ENCODE peak calls at places on chromosome 7, in nine cellular contexts. L is SK-N-SH, V is K562, T is GM12878, O is GM23338, M is HepG2, F is HCT116, Z is A549, H is Panc1. G is an unnamed sample.

GRCh38 chr7:34131371-34131770 is 226.0 kb downstream of the BMPER start:
- DNase-seq in L (no peak), V (no peak), T (no peak), O (no peak), M (no peak), F (no peak), Z (no peak), H (no peak), G (no peak)

GRCh38 chr7:20388064-20388463 is 57.4 kb downstream of the ITGB8 start:
- DNase-seq in L (no peak), V (no peak), T (no peak), O (no peak), M (no peak), F (no peak), Z (no peak), H (no peak), G (no peak)

GRCh38 chr7:43112088-43112940 is at the start of gene HECW1:
- DNase-seq in L (no peak), V (no peak), T (no peak), O (peak), M (no peak), F (no peak), Z (no peak), H (no peak), G (no peak)

GRCh38 chr7:22885824-22886255 is 63.2 kb upstream of the TOMM7 start:
- DNase-seq in L (no peak), V (no peak), T (peak), O (no peak), M (no peak), F (no peak), Z (no peak), H (no peak), G (peak)

GRCh38 chr7:953547-954327 is 743 bp downstream of the ADAP1 start:
- DNase-seq in L (peak), V (no peak), T (no peak), O (peak), M (peak), F (no peak), Z (peak), H (no peak), G (no peak)

GRCh38 chr7:665751-666453 is 60.6 kb upstream of the DNAAF5 start:
- DNase-seq in L (peak), V (no peak), T (no peak), O (peak), M (no peak), F (no peak), Z (no peak), H (no peak), G (no peak)

GRCh38 chr7:1825877-1826741 is 156.0 kb downstream of the ELFN1 start:
- DNase-seq in L (no peak), V (no peak), T (no peak), O (no peak), M (no peak), F (no peak), Z (no peak), H (no peak), G (no peak)

GRCh38 chr7:5431485-5432118 is 8.0 kb upstream of the TNRC18 start:
- DNase-seq in L (no peak), V (no peak), T (no peak), O (no peak), M (no peak), F (no peak), Z (no peak), H (no peak), G (no peak)

GRCh38 chr7:46369933-46370654 is 449.0 kb upstream of the IGFBP3 start:
- DNase-seq in L (no peak), V (no peak), T (no peak), O (no peak), M (no peak), F (peak), Z (no peak), H (no peak), G (no peak)

GRCh38 chr7:141945356-141945755 is 1.4 kb downstream of the CLEC5A start:
- DNase-seq in L (no peak), V (no peak), T (no peak), O (no peak), M (no peak), F (no peak), Z (no peak), H (no peak), G (peak)

GRCh38 chr7:98119257-98119918 is 12.7 kb downstream of the LMTK2 start:
- DNase-seq in L (no peak), V (no peak), T (no peak), O (no peak), M (peak), F (no peak), Z (peak), H (no peak), G (no peak)

GRCh38 chr7:142787783-142788182 is 17.0 kb downstream of the PRSS2 start:
- DNase-seq in L (no peak), V (no peak), T (no peak), O (no peak), M (no peak), F (no peak), Z (no peak), H (no peak), G (no peak)

GRCh38 chr7:116138202-116138801 is 72.0 kb upstream of the TES start:
- DNase-seq in L (peak), V (peak), T (no peak), O (peak), M (peak), F (peak), Z (peak), H (peak), G (peak)

GRCh38 chr7:19307554-19307953 is 162.3 kb upstream of the FERD3L start:
- DNase-seq in L (no peak), V (no peak), T (no peak), O (no peak), M (no peak), F (no peak), Z (no peak), H (no peak), G (no peak)

GRCh38 chr7:80711521-80711920 is 73.1 kb downstream of the CD36 start:
- DNase-seq in L (no peak), V (no peak), T (no peak), O (no peak), M (no peak), F (no peak), Z (no peak), H (no peak), G (no peak)

GRCh38 chr7:149871576-149871975 is 2.2 kb upstream of the ATP6V0E2 start:
- DNase-seq in L (no peak), V (no peak), T (no peak), O (no peak), M (no peak), F (no peak), Z (no peak), H (no peak), G (no peak)

GRCh38 chr7:84105582-84105981 is 89.0 kb downstream of the SEMA3A start:
- DNase-seq in L (no peak), V (no peak), T (no peak), O (no peak), M (no peak), F (no peak), Z (no peak), H (no peak), G (no peak)

GRCh38 chr7:143407296-143408246 is 1.1 kb downstream of the EPHA1 start:
- DNase-seq in L (no peak), V (peak), T (no peak), O (no peak), M (no peak), F (no peak), Z (no peak), H (no peak), G (no peak)

GRCh38 chr7:20408467-20408826 is 77.7 kb downstream of the ITGB8 start:
- DNase-seq in L (no peak), V (no peak), T (no peak), O (no peak), M (no peak), F (no peak), Z (no peak), H (no peak), G (no peak)

GRCh38 chr7:92955081-92955480 is 118.7 kb upstream of the CDK6 start:
- DNase-seq in L (no peak), V (no peak), T (no peak), O (no peak), M (no peak), F (no peak), Z (no peak), H (no peak), G (no peak)

GRCh38 chr7:70376561-70377031 is 755.3 kb upstream of the GALNT17 start:
- DNase-seq in L (peak), V (no peak), T (no peak), O (no peak), M (no peak), F (no peak), Z (no peak), H (no peak), G (no peak)

GRCh38 chr7:91031757-91032156 is 232.5 kb upstream of the FZD1 start:
- DNase-seq in L (no peak), V (no peak), T (no peak), O (peak), M (no peak), F (no peak), Z (no peak), H (no peak), G (no peak)

GRCh38 chr7:75694636-75695035 is 44.1 kb downstream of the HIP1 start:
- DNase-seq in L (no peak), V (peak), T (no peak), O (no peak), M (no peak), F (no peak), Z (no peak), H (no peak), G (no peak)

GRCh38 chr7:19508124-19508523 is 200.7 kb downstream of the POLR1F start:
- DNase-seq in L (no peak), V (no peak), T (no peak), O (no peak), M (no peak), F (no peak), Z (no peak), H (no peak), G (no peak)

GRCh38 chr7:5494683-5495561 is 71.3 kb upstream of the TNRC18 start:
- DNase-seq in L (peak), V (peak), T (no peak), O (peak), M (peak), F (peak), Z (peak), H (no peak), G (peak)

GRCh38 chr7:143906895-143907294 is 4.9 kb upstream of the TCAF1 start:
- DNase-seq in L (no peak), V (no peak), T (no peak), O (peak), M (peak), F (no peak), Z (no peak), H (no peak), G (no peak)

GRCh38 chr7:80622531-80622930 is 15.9 kb upstream of the CD36 start:
- DNase-seq in L (no peak), V (no peak), T (no peak), O (no peak), M (no peak), F (no peak), Z (no peak), H (no peak), G (no peak)

GRCh38 chr7:6252748-6253147 is 19.7 kb downstream of the CYTH3 start:
- DNase-seq in L (no peak), V (no peak), T (no peak), O (no peak), M (no peak), F (no peak), Z (no peak), H (no peak), G (no peak)

GRCh38 chr7:97024209-97025129 is at the start of gene DLX5:
- DNase-seq in L (peak), V (no peak), T (no peak), O (peak), M (peak), F (no peak), Z (no peak), H (no peak), G (no peak)

GRCh38 chr7:30159698-30160143 is 24.9 kb downstream of the MTURN start:
- DNase-seq in L (peak), V (peak), T (no peak), O (peak), M (peak), F (no peak), Z (no peak), H (no peak), G (peak)

GRCh38 chr7:87105401-87105800 is 45.9 kb upstream of the ELAPOR2 start:
- DNase-seq in L (no peak), V (no peak), T (no peak), O (no peak), M (no peak), F (no peak), Z (no peak), H (no peak), G (no peak)

GRCh38 chr7:80273327-80273726 is 138.7 kb downstream of the GNAI1 start:
- DNase-seq in L (no peak), V (no peak), T (no peak), O (no peak), M (no peak), F (no peak), Z (no peak), H (no peak), G (no peak)

GRCh38 chr7:67788689-67789088 is 792.1 kb downstream of the TYW1 start:
- DNase-seq in L (peak), V (peak), T (no peak), O (no peak), M (no peak), F (no peak), Z (no peak), H (no peak), G (no peak)

GRCh38 chr7:53794816-53795215 is 747.4 kb upstream of the VSTM2A start:
- DNase-seq in L (no peak), V (no peak), T (no peak), O (no peak), M (no peak), F (no peak), Z (no peak), H (no peak), G (no peak)

GRCh38 chr7:99617187-99617781 is 538 bp downstream of the ZSCAN25 start:
- DNase-seq in L (no peak), V (no peak), T (no peak), O (no peak), M (no peak), F (no peak), Z (peak), H (no peak), G (no peak)

DNA sequence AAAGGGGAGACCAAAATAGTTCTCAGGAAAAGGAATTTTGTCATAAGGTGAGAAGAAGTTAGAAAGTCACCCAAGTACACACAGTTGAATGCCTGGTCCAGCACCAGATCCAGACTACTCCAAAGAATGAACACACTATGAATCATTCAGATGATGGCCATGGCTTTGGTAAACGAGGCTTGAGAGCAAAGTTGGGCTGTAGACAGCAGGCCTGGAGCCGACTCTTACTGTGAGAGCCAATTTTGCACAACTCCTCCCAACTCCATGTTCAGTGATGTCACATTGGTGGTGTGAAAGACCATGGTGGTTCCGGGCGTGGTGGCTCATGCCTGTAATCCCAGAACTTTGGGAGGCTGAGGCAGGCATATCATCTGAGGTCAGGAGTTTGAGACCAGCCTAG is 131.6 kb downstream of the PKD1L1 start:
- DNase-seq in L (no peak), V (no peak), T (no peak), O (no peak), M (peak), F (no peak), Z (no peak), H (no peak), G (no peak)
- TF ChIP-seq REST in L (no peak), V (no peak), T (no peak), O (no peak), M (no peak), F (no peak), Z (no peak), H (no peak), G (no peak)

GRCh38 chr7:155850730-155851678 is 38.7 kb upstream of the SHH start:
- DNase-seq in L (no peak), V (no peak), T (no peak), O (no peak), M (no peak), F (no peak), Z (no peak), H (no peak), G (no peak)
- TF ChIP-seq REST in L (no peak), V (no peak), T (no peak), O (no peak), M (no peak), F (no peak), Z (no peak), H (no peak), G (no peak)

GRCh38 chr7:123901111-123901510 is 23.9 kb upstream of the SPAM1 start:
- DNase-seq in L (no peak), V (no peak), T (no peak), O (no peak), M (no peak), F (no peak), Z (no peak), H (no peak), G (no peak)
- TF ChIP-seq REST in L (no peak), V (no peak), T (no peak), O (no peak), M (no peak), F (no peak), Z (no peak), H (no peak), G (no peak)

GRCh38 chr7:65238785-65239184 is 134.9 kb upstream of the ZNF92 start:
- DNase-seq in L (peak), V (no peak), T (no peak), O (peak), M (no peak), F (no peak), Z (no peak), H (no peak), G (no peak)
- TF ChIP-seq REST in L (no peak), V (no peak), T (no peak), O (no peak), M (no peak), F (no peak), Z (no peak), H (no peak), G (no peak)

GRCh38 chr7:134464496-134464895 is 5.6 kb upstream of the AKR1B1 start:
- DNase-seq in L (no peak), V (no peak), T (no peak), O (no peak), M (no peak), F (no peak), Z (no peak), H (no peak), G (no peak)

GRCh38 chr7:134460000-134460399 is 1.1 kb upstream of the AKR1B1 start:
- DNase-seq in L (no peak), V (no peak), T (no peak), O (no peak), M (no peak), F (no peak), Z (peak), H (no peak), G (no peak)

GRCh38 chr7:134461921-134462320 is 3.0 kb upstream of the AKR1B1 start:
- DNase-seq in L (no peak), V (no peak), T (no peak), O (no peak), M (no peak), F (no peak), Z (no peak), H (no peak), G (no peak)

GRCh38 chr7:134463751-134464150 is 4.9 kb upstream of the AKR1B1 start:
- DNase-seq in L (no peak), V (no peak), T (no peak), O (no peak), M (no peak), F (no peak), Z (no peak), H (no peak), G (no peak)

GRCh38 chr7:134462337-134462925 is 3.5 kb upstream of the AKR1B1 start:
- DNase-seq in L (no peak), V (no peak), T (no peak), O (no peak), M (peak), F (no peak), Z (peak), H (no peak), G (no peak)
- TF ChIP-seq REST in L (no peak), V (no peak), T (no peak), O (no peak), M (no peak), F (no peak), Z (no peak), H (no peak), G (no peak)

DNA sequence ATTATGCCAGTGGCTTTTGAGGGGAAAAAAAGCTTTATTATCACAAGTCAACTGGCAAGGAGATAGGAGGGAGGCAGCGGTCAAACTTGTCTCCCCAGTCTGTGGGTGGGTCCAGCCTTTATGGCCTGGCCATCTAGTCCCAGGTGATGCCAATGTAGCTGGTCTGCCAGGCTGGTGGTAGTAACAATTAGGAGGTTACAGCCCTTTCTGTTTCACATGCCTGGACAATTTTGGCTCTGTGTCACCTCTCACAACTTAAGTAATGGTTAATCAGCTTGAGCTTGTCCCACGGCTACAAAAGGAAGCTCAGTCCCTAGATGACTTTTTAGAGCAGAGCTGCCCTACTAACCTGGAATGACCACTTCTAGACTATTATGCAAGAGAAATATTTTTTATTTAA is 8.2 kb upstream of the FMC1 start:
- DNase-seq in L (no peak), V (no peak), T (no peak), O (no peak), M (no peak), F (no peak), Z (no peak), H (no peak), G (no peak)
- TF ChIP-seq REST in L (no peak), V (no peak), T (no peak), O (no peak), M (no peak), F (no peak), Z (no peak), H (no peak), G (no peak)

DNA sequence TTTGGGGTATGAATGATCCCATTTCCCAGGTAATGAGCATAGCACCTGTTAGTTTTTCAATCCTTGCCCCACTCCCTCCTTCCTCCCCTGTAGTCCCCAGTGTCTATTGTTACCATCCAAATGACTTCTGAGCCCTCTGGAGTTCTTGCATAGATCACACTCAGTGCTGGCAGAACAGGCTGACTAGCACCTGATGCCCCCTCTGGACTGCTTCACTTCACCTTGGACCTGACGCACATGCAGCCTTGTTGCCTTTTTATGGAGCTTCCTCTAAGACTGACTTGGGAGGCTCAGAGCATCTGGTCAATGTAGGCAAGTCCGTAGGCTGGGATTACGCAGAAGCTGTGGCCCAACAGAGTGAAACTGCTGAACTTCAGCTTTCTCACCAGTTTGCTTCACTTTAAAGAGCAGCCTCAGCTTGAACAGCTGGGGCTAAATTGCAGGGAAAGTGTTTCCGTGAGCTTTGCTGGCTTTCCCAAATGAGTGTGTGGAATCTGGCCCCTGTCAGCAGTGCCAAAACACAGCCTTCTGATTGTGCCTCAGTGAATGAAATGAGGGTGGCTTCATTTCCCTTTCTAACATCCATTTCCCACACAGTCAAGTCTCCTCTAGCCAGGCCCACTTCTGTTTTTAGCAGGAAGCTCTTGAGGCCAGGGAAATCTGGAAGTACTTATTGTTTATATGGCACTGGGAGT is 48.5 kb downstream of the NXPH1 start:
- DNase-seq in L (no peak), V (no peak), T (no peak), O (peak), M (no peak), F (no peak), Z (no peak), H (no peak), G (no peak)
- TF ChIP-seq REST in L (no peak), V (no peak), T (no peak), O (no peak), M (no peak), F (no peak), Z (no peak), H (no peak), G (no peak)

DNA sequence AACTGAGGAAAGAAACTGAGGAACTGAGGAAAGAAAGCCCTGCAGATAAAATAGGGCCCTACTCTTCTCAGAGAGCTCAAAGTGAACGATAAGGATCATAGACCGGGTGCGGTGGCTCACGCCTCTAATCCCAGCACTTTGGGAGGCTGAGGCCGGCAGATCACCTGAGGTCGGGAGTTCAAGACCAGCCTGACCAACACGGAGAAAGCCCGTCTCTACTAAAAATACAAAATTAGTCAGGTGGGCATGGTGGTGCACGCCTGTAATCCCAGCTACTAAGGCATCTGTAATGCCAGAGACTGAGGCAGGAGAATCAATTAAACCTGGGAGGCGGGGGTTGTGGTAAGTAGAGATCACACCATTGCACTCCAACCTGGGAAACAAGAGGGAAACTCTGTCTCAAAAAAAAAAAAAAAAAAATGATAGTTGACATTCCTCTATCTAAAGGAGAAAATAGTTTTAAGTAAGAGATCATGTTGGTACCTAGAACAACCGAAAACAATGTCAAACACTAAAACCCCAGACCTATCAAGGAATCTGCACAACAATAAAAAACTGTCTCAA is 2.5 kb downstream of the MKRN1 start:
- DNase-seq in L (no peak), V (no peak), T (no peak), O (no peak), M (no peak), F (no peak), Z (no peak), H (no peak), G (no peak)
- TF ChIP-seq REST in L (no peak), V (no peak), T (no peak), O (no peak), M (no peak), F (no peak), Z (no peak), H (no peak), G (no peak)